ENCODE peak calls at places on chromosomes 7 and 10, in six cellular contexts. K, C, B, X, F and T are unnamed samples.

GRCh38 chr7:128201690-128202085 is 39.4 kb upstream of the LEP start:
- DNase-seq in F (no peak), X (no peak), K (no peak), B (no peak), C (no peak), T (no peak)

GRCh38 chr7:51186531-51186930 is 130.1 kb downstream of the COBL start:
- DNase-seq in F (no peak), B (no peak), C (no peak), K (no peak), X (no peak), T (no peak)

GRCh38 chr7:68258569-68258968 is 1261.9 kb downstream of the TYW1 start:
- DNase-seq in B (no peak), X (peak; percentile 34), K (no peak), C (no peak), F (no peak), T (no peak)

GRCh38 chr7:27784399-27785053 is 44.6 kb downstream of the TAX1BP1 start:
- DNase-seq in K (no peak), C (no peak), B (peak; percentile 70), X (no peak), F (no peak), T (peak; percentile 36)

GRCh38 chr7:22094413-22095304 is 149.0 kb upstream of the CDCA7L start:
- DNase-seq in X (no peak), B (peak; percentile 14), F (no peak), K (no peak), C (no peak), T (peak; percentile 75)

GRCh38 chr10:80141696-80142460 is 9.3 kb downstream of the PLAC9 start:
- DNase-seq in B (no peak), C (no peak), K (no peak), F (no peak), X (no peak), T (no peak)

GRCh38 chr7:143882020-143882610 is 19.9 kb downstream of the TCAF1 start:
- DNase-seq in K (peak; percentile 76), X (no peak), B (peak; percentile 74), C (no peak), F (peak; percentile 85), T (peak; percentile 71)

GRCh38 chr10:60236869-60237524 is 152.7 kb downstream of the ANK3 start:
- DNase-seq in X (no peak), B (no peak), C (peak; percentile 6), K (no peak), F (peak; percentile 35), T (peak; percentile 89)

GRCh38 chr10:117217196-117217761 is 20.0 kb downstream of the KCNK18 start:
- DNase-seq in B (peak; percentile 65), X (no peak), K (no peak), F (no peak), C (peak; percentile 39), T (no peak)

GRCh38 chr10:33306756-33307519 is 27.5 kb downstream of the NRP1 start:
- DNase-seq in F (no peak), K (no peak), X (no peak), B (no peak), C (no peak), T (peak; percentile 88)

GRCh38 chr10:49418328-49418727 is 22.4 kb upstream of the DRGX start:
- DNase-seq in F (no peak), K (no peak), B (peak; percentile 30), X (no peak), C (no peak), T (no peak)

GRCh38 chr10:119199231-119199992 is 8.0 kb upstream of the GRK5 start:
- DNase-seq in F (peak; percentile 79), X (no peak), C (peak; percentile 47), B (peak; percentile 81), K (peak; percentile 25), T (peak; percentile 82)

GRCh38 chr10:5587151-5588079 is 62.7 kb downstream of the CALML3 start:
- DNase-seq in X (no peak), B (no peak), C (no peak), K (peak; percentile 33), F (no peak), T (no peak)

GRCh38 chr7:151759591-151760042 is 117.3 kb downstream of the PRKAG2 start:
- DNase-seq in K (peak; percentile 54), F (peak; percentile 22), X (peak; percentile 47), B (peak; percentile 93), C (peak; percentile 56), T (peak; percentile 30)

GRCh38 chr7:39838326-39838725 is 111.7 kb upstream of the CDK13 start:
- DNase-seq in B (no peak), X (peak; percentile 95), C (no peak), F (no peak), K (peak; percentile 71), T (no peak)

GRCh38 chr7:89623018-89623672 is 531.1 kb upstream of the STEAP1 start:
- DNase-seq in K (peak; percentile 33), C (peak; percentile 22), F (no peak), X (peak; percentile 52), B (peak; percentile 66), T (peak; percentile 4)

GRCh38 chr7:8125680-8126444 is 136.1 kb downstream of the ICA1 start:
- DNase-seq in B (no peak), F (no peak), X (no peak), C (peak; percentile 80), K (no peak), T (no peak)

GRCh38 chr10:14004536-14004935 is 326.2 kb downstream of the FRMD4A start:
- DNase-seq in F (no peak), K (no peak), B (no peak), C (no peak), X (no peak), T (no peak)

GRCh38 chr7:69654849-69655707 is 56.8 kb downstream of the AUTS2 start:
- DNase-seq in F (no peak), C (no peak), K (peak; percentile 63), X (peak; percentile 38), B (peak; percentile 32), T (no peak)

GRCh38 chr7:129375221-129375938 is 58.9 kb upstream of the STRIP2 start:
- DNase-seq in C (no peak), K (no peak), X (no peak), B (peak; percentile 65), F (no peak), T (no peak)

GRCh38 chr7:142357953-142358520 is 100.2 kb upstream of the PRSS58 start:
- DNase-seq in K (peak; percentile 15), X (peak; percentile 44), B (peak; percentile 80), F (no peak), C (peak; percentile 18), T (peak; percentile 53)

GRCh38 chr7:20064181-20064970 is 152.8 kb downstream of the MACC1 start:
- DNase-seq in K (no peak), X (no peak), C (no peak), B (no peak), F (no peak), T (peak; percentile 69)

GRCh38 chr7:1742555-1743303 is 72.7 kb downstream of the ELFN1 start:
- DNase-seq in F (no peak), X (no peak), K (peak; percentile 29), C (peak; percentile 49), B (no peak), T (no peak)

GRCh38 chr10:126350216-126350992 is 37.9 kb downstream of the ADAM12 start:
- DNase-seq in F (peak; percentile 36), B (no peak), K (no peak), C (no peak), X (no peak), T (peak; percentile 48)

GRCh38 chr10:116719712-116720111 is 22.7 kb downstream of the HSPA12A start:
- DNase-seq in B (no peak), X (no peak), C (no peak), K (no peak), F (no peak), T (no peak)

GRCh38 chr10:70283445-70284399 is at the start of gene NPFFR1:
- DNase-seq in F (no peak), B (peak; percentile 82), X (no peak), K (peak; percentile 21), C (no peak), T (no peak)

GRCh38 chr10:133010095-133010837 is 67.9 kb upstream of the CFAP46 start:
- DNase-seq in B (no peak), F (no peak), C (no peak), X (no peak), K (no peak), T (no peak)

GRCh38 chr10:91247360-91248111 is 27.1 kb downstream of the PCGF5 start:
- DNase-seq in K (no peak), X (no peak), F (no peak), B (peak; percentile 28), C (no peak), T (peak; percentile 25)

GRCh38 chr7:128076216-128076821 is 45.1 kb upstream of the LRRC4 start:
- DNase-seq in K (no peak), C (no peak), F (no peak), B (no peak), X (no peak), T (no peak)

GRCh38 chr10:3901370-3901769 is 116.4 kb upstream of the KLF6 start:
- DNase-seq in B (no peak), K (no peak), X (no peak), F (no peak), C (no peak), T (no peak)

GRCh38 chr10:6223981-6224380 is 21.2 kb downstream of the PFKFB3 start:
- DNase-seq in C (no peak), K (no peak), B (no peak), F (no peak), X (no peak), T (no peak)

GRCh38 chr10:118161434-118161833 is 114.7 kb upstream of the RAB11FIP2 start:
- DNase-seq in C (no peak), F (no peak), B (no peak), X (no peak), K (no peak), T (no peak)